ENCODE peak calls at places on chromosomes 1 and 21, in eight cellular contexts. Q is cardiac muscle cell, R is tibial artery, H is GM10248, Y is BJ, U is WERI-Rb-1, Z is Panc1, L is MM.1S. D is an unnamed sample.
A peak's percentile ranks its signal among the peaks of the same experiment; 100 is the strongest.

GRCh38 chr1:245256528-245256927 is 101.7 kb downstream of the KIF26B start:
- DNase-seq in Z (no peak), H (no peak), U (no peak), R (no peak), L (no peak), Y (no peak), Q (peak; percentile 44), D (no peak)

GRCh38 chr1:47972864-47973437 is 24.2 kb downstream of the TRABD2B start:
- DNase-seq in Q (peak; percentile 44), L (no peak), U (peak; percentile 48), H (no peak), Z (no peak), R (no peak), Y (no peak), D (no peak)

GRCh38 chr1:24828887-24829192 is 83.6 kb downstream of the CLIC4 start:
- DNase-seq in U (no peak), H (no peak), R (no peak), Q (no peak), Y (no peak), L (no peak), Z (no peak), D (no peak)

GRCh38 chr1:7150951-7151350 is 365.7 kb downstream of the CAMTA1 start:
- DNase-seq in H (no peak), U (no peak), Y (no peak), Q (no peak), Z (no peak), L (no peak), R (no peak), D (no peak)

GRCh38 chr21:17451364-17451869 is 61.4 kb upstream of the CXADR start:
- DNase-seq in R (no peak), H (no peak), Y (no peak), Z (no peak), L (no peak), U (no peak), Q (no peak), D (peak; percentile 29)

GRCh38 chr1:31433396-31433930 is 20.4 kb downstream of the SERINC2 start:
- DNase-seq in Y (no peak), H (no peak), Z (no peak), U (no peak), Q (no peak), R (no peak), L (no peak), D (peak; percentile 1)

GRCh38 chr1:186208405-186209129 is 166.5 kb downstream of the TPR start:
- DNase-seq in Q (no peak), R (no peak), Z (no peak), H (no peak), Y (no peak), U (peak; percentile 16), L (no peak), D (no peak)

GRCh38 chr1:61210435-61211012 is 128.2 kb downstream of the NFIA start:
- DNase-seq in L (no peak), U (peak; percentile 13), R (no peak), Y (no peak), Z (no peak), H (no peak), Q (no peak), D (no peak)

GRCh38 chr1:17839641-17840196 is 84.6 kb downstream of the ACTL8 start:
- DNase-seq in Y (no peak), Z (no peak), U (no peak), Q (no peak), L (no peak), R (no peak), H (no peak), D (no peak)

GRCh38 chr1:42186172-42186571 is 21.6 kb upstream of the GUCA2A start:
- DNase-seq in L (no peak), U (no peak), R (no peak), Z (no peak), Q (no peak), H (no peak), Y (no peak), D (no peak)

GRCh38 chr1:93433407-93433961 is 14.4 kb upstream of the FNBP1L start:
- DNase-seq in Z (no peak), Y (no peak), U (peak; percentile 27), Q (no peak), L (no peak), R (no peak), H (no peak), D (peak; percentile 70)
- TF ChIP-seq CTCF in Z (no peak), Y (peak; percentile 32), U (peak; percentile 44), Q (no peak), L (peak; percentile 15), R (no peak), H (no peak), D (peak; percentile 57)

GRCh38 chr1:147413110-147413605 is 128.1 kb upstream of the BCL9 start:
- DNase-seq in Q (no peak), Z (no peak), R (no peak), Y (no peak), H (no peak), L (no peak), U (peak; percentile 67), D (no peak)

GRCh38 chr1:147417024-147417423 is 124.3 kb upstream of the BCL9 start:
- DNase-seq in R (no peak), Q (no peak), H (no peak), U (no peak), Y (no peak), Z (no peak), L (no peak), D (no peak)

DNA sequence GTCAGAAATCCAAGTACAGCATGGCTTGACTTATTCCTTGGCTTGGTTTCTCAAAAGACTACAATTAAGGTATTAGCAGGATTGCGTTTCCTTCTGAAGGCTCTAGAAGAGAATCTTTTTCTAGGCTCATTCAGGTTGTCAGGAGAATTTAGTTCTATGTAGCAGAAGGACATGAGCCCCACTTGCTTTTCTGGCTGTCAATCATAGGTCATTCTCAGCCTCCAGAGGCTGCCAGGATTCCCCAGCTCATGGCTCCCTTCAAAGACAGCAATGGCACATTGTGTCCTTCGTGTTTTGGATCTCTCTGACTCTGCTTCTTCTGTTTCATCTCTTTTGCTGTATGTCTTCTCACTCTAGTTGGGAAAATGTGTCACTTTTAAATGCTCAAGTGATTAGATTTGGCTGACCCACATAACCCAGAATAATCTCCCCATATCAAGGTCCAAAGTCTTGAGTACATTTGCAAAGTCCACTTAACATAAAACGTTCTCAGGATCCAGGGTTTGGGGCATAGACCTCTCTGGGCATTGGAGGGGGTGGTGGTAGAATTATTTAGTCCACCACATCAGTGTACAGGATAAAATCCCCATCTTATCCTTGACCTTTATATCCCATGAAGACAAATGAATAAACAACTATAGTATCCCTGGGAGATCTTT is 126.7 kb upstream of the BCL9 start:
- DNase-seq in H (no peak), R (no peak), L (no peak), Y (no peak), Q (no peak), Z (no peak), U (no peak), D (no peak)
- TF ChIP-seq CTCF in H (no peak), R (no peak), L (no peak), Y (no peak), Q (no peak), Z (no peak), U (no peak), D (no peak)

DNA sequence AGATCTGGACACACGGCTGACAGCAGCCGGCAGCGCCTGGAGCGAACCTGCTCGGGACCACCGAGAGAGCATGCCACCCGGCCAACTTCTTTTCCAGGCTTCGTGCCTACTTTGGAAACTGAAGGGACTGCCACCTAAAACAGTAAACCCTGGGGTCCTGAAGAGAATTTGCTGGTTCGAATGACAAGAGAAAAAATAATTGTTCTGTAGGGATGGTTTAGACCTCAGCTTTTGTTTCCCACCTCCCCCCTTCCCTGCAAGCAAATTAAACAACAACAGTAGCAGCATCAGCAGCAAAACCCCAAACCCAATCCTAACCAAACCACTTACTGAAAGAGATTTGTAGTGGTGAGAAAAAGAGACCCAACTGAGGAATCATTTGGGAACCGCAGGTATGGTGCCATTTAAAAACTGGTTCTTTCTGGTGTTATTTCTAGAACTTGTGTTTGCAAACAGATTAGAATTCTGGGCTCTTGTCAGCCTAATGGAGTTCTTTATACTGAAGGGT is 105.6 kb downstream of the LEPR start:
- DNase-seq in U (no peak), Y (no peak), Q (no peak), R (no peak), L (no peak), Z (no peak), H (no peak), D (no peak)
- TF ChIP-seq CTCF in U (no peak), Y (no peak), Q (no peak), R (no peak), L (no peak), Z (no peak), H (no peak), D (no peak)

GRCh38 chr1:178727014-178727895 is 2.2 kb downstream of the RALGPS2 start:
- DNase-seq in H (no peak), L (no peak), Q (peak; percentile 22), R (no peak), U (no peak), Y (no peak), Z (no peak), D (no peak)

GRCh38 chr1:178724386-178724733 is 684 bp upstream of the RALGPS2 start:
- DNase-seq in Z (no peak), Q (no peak), H (no peak), U (no peak), R (no peak), Y (no peak), L (no peak), D (no peak)

GRCh38 chr1:178724734-178725602 is at the start of gene RALGPS2:
- DNase-seq in L (peak; percentile 88), H (peak; percentile 68), Z (no peak), Y (no peak), Q (peak; percentile 91), R (peak; percentile 71), U (peak; percentile 91), D (peak; percentile 74)

GRCh38 chr1:178726545-178726944 is 1.5 kb downstream of the RALGPS2 start:
- DNase-seq in U (no peak), Q (no peak), H (no peak), Y (no peak), R (no peak), L (no peak), Z (peak; percentile 8), D (no peak)

DNA sequence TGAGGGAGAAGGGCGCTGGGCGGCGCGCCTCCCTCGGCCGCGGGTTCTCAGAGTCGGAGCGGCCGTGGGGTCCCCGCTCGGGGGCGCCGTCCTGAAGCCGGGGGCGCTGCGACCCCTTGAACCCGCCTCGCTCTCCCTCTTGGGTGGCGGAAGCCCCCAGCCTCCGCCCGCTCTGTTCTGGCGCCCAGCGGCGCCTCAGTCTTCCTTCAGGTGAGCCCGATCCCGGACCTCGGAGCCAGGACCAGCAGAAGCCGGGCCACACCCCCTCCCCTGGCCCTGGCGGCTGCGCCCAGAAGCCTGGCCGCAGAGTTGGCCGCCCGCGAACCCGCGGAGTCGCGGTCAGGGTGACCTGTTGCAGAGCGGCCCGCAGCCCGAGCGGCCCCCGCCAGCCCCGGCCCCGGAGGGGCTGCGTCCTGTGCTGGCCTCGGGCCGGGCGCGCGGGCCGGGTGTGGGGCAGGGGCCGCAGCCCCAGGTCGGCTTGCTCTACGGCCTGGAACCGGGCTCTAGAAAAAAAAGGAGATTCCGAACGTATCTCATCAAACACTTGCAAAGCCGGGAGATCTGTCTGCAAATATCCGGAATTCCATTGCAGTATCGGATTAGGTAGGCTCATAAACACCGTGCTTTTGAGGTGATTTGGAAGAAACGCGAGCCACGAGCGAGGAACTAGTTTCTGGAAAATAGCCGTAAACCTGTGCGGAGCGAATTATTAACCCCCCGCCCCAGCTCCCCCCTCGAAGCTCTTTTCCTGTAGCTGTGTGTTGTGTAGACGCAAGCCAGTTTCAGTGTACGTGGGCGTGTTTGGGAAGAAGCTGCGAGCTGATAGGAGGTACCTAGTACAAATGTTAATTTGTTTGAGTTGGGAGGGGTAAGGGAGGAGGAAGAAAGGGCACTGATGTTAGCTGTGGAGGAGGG is 816 bp downstream of the RALGPS2 start:
- DNase-seq in Z (peak; percentile 30), R (peak; percentile 66), Q (peak; percentile 88), L (peak; percentile 95), H (peak; percentile 50), U (peak; percentile 86), Y (no peak), D (peak; percentile 90)
- TF ChIP-seq CTCF in Z (peak; percentile 30), R (no peak), Q (no peak), L (peak; percentile 13), H (no peak), U (peak; percentile 24), Y (peak; percentile 16), D (no peak)

D was measured in upper lobe of left lung.